ENCODE peak calls at places on chromosome 15, in six cellular contexts. X is CD4-positive, alpha-beta T cell; L is IMR-90; I is cardiac muscle cell; Q is stomach; U is A549. Y is an unnamed sample.
A peak's percentile ranks its signal among the peaks of the same experiment; 100 is the strongest.

GRCh38 chr15:70470556-70471191 is 292.7 kb downstream of the UACA start:
- DNase-seq in X (no peak), L (no peak), I (no peak), Q (no peak), U (no peak), Y (no peak)

GRCh38 chr15:91922701-91923279 is 69.3 kb downstream of the SLCO3A1 start:
- DNase-seq in X (no peak), L (no peak), I (no peak), Q (no peak), U (no peak), Y (no peak)

GRCh38 chr15:74854453-74854852 is 11.5 kb upstream of the ULK3 start:
- DNase-seq in X (no peak), L (no peak), I (no peak), Q (no peak), U (no peak), Y (no peak)

GRCh38 chr15:75723847-75724660 is 11.4 kb upstream of the CSPG4 start:
- DNase-seq in X (peak; percentile 39), L (peak; percentile 96), I (peak; percentile 44), Q (peak; percentile 89), U (peak; percentile 86), Y (peak; percentile 95)

GRCh38 chr15:73001840-73002239 is 50.4 kb upstream of the NEO1 start:
- DNase-seq in X (no peak), L (no peak), I (no peak), Q (no peak), U (no peak), Y (no peak)

GRCh38 chr15:31453558-31454318 is 127.1 kb downstream of the KLF13 start:
- DNase-seq in X (no peak), L (no peak), I (no peak), Q (no peak), U (no peak), Y (no peak)

GRCh38 chr15:59222106-59222505 is 15.5 kb downstream of the LDHAL6B start:
- DNase-seq in X (no peak), L (peak; percentile 83), I (no peak), Q (no peak), U (no peak), Y (no peak)

GRCh38 chr15:91258436-91258779 is 158.4 kb downstream of the SV2B start:
- DNase-seq in X (no peak), L (no peak), I (no peak), Q (no peak), U (peak; percentile 16), Y (no peak)

GRCh38 chr15:71337197-71337845 is 222.1 kb downstream of the THSD4 start:
- DNase-seq in X (no peak), L (no peak), I (no peak), Q (no peak), U (no peak), Y (no peak)

GRCh38 chr15:70141376-70142071 is 43.8 kb upstream of the TLE3 start:
- DNase-seq in X (no peak), L (no peak), I (no peak), Q (no peak), U (no peak), Y (no peak)

GRCh38 chr15:61033938-61034792 is 194.9 kb downstream of the RORA start:
- DNase-seq in X (no peak), L (peak; percentile 7), I (no peak), Q (no peak), U (no peak), Y (no peak)

GRCh38 chr15:87940763-87941162 is 315.8 kb downstream of the NTRK3 start:
- DNase-seq in X (no peak), L (no peak), I (no peak), Q (no peak), U (no peak), Y (no peak)

GRCh38 chr15:39332846-39333245 is 248.0 kb upstream of the THBS1 start:
- DNase-seq in X (no peak), L (no peak), I (no peak), Q (no peak), U (no peak), Y (no peak)

GRCh38 chr15:60379466-60380274 is 18.1 kb downstream of the ANXA2 start:
- DNase-seq in X (no peak), L (peak; percentile 98), I (peak; percentile 30), Q (no peak), U (peak; percentile 95), Y (peak; percentile 85)

GRCh38 chr15:59528965-59529402 is 82.6 kb upstream of the GCNT3 start:
- DNase-seq in X (peak; percentile 54), L (peak; percentile 81), I (peak; percentile 91), Q (peak; percentile 87), U (peak; percentile 93), Y (peak; percentile 93)

GRCh38 chr15:30859091-30859874 is 44.4 kb upstream of the FAN1 start:
- DNase-seq in X (no peak), L (peak; percentile 29), I (peak; percentile 38), Q (no peak), U (peak; percentile 42), Y (no peak)

GRCh38 chr15:89178307-89178977 is 42.9 kb downstream of the RLBP1 start:
- DNase-seq in X (no peak), L (no peak), I (peak; percentile 78), Q (no peak), U (no peak), Y (no peak)

GRCh38 chr15:90959894-90960293 is 5.2 kb downstream of the RCCD1 start:
- DNase-seq in X (no peak), L (peak; percentile 18), I (no peak), Q (no peak), U (no peak), Y (no peak)

GRCh38 chr15:62344806-62345539 is 179.9 kb upstream of the C2CD4B start:
- DNase-seq in X (peak; percentile 37), L (peak; percentile 58), I (peak; percentile 83), Q (peak; percentile 75), U (peak; percentile 91), Y (peak; percentile 87)

GRCh38 chr15:42282344-42282743 is 9.1 kb upstream of the TMEM87A start:
- DNase-seq in X (no peak), L (no peak), I (peak; percentile 12), Q (no peak), U (no peak), Y (no peak)

GRCh38 chr15:62060116-62060895 is at the start of gene VPS13C:
- DNase-seq in X (peak; percentile 93), L (peak; percentile 90), I (peak; percentile 95), Q (peak; percentile 93), U (peak; percentile 95), Y (peak; percentile 95)

GRCh38 chr15:78242128-78242527 is 7.8 kb upstream of the ACSBG1 start:
- DNase-seq in X (no peak), L (no peak), I (peak; percentile 31), Q (no peak), U (peak; percentile 41), Y (peak; percentile 81)

DNA sequence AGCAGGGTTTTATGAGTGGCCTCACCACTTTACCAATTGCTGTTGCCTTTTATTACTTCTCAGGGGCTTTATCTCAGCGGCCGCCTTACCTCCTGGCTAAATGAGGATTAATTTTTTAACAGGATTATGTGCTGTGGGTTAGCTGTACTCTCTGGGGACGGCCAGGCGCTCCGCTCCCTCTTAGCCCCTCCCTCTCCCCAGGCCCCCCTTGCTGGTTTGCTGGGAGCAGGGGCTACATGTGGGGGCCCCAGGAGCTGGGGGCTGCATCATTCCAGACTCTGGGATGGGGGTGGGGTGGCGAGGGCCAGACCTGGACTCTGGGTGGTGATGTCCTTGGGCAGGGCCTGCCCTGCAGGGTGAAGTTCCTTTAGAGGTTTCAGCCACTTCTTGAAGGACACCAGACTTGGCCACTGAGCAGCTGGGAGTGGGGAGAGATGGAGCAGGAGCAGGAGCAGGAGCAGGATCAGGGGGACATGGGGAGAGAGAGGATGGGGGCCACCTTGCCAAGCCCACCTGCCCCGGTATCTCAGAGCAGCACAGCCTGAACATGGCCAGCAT is 196.1 kb downstream of the GOLGA6L6 start:
- DNase-seq in X (no peak), L (no peak), I (no peak), Q (no peak), U (peak; percentile 9), Y (no peak)
- H3K9me3 ChIP-seq in X (no peaks in the 10 kb centered on the region), L (peaks cover 80% of the 10 kb centered on the region), I (peaks cover 46% of the 10 kb centered on the region), Q (peaks cover 54% of the 10 kb centered on the region), U (peaks cover 78% of the 10 kb centered on the region), Y (peaks cover 22% of the 10 kb centered on the region)

DNA sequence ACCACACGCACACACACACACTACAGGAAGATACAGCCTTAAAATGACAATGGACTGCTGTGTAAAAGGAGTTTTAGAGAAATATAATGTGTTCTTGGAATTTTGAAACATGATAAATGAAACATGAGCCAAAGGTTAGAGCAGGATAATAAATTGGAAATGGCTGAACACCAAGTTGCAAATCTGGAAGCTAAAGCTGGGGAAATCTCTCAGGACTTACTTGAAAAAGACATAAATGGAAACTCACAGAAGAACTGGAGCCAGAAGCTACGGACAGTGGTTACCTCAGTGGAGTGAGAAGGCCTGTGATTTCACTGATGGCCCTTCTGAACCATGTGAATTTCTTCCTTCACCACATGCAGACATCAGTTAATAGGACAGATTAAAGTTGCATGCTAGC is 37.3 kb upstream of the ATP10A start:
- DNase-seq in X (no peak), L (no peak), I (no peak), Q (no peak), U (no peak), Y (no peak)
- H3K9me3 ChIP-seq in X (no peaks in the 10 kb centered on the region), L (no peaks in the 10 kb centered on the region), I (no peaks in the 10 kb centered on the region), Q (no peaks in the 10 kb centered on the region), U (no peaks in the 10 kb centered on the region), Y (peaks cover 3% of the 10 kb centered on the region)

DNA sequence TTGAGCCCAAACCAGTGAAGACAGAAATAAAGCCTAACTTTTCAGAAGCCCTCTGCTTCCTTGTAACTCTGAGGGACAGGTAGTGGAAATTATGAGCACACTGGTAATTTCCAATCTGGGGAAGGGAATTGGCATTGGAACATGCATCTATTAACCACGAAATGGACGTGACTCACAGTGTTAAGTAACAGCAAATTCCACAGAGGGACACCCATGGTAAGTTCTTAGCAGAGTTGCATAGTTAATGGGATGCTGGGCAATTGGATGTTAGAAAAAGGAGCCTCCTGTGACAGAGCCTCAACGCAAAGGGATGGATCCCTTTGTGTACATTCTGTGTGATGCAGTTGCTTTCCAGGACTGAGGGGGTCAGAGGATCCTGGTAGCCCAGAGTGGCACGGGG is 168.6 kb downstream of the SEMA6D start:
- DNase-seq in X (no peak), L (peak; percentile 28), I (no peak), Q (no peak), U (no peak), Y (no peak)
- H3K9me3 ChIP-seq in X (no peaks in the 10 kb centered on the region), L (no peaks in the 10 kb centered on the region), I (no peaks in the 10 kb centered on the region), Q (no peaks in the 10 kb centered on the region), U (no peaks in the 10 kb centered on the region), Y (no peaks in the 10 kb centered on the region)

GRCh38 chr15:33735637-33736247 is 232.6 kb upstream of the CHRM5 start:
- DNase-seq in X (no peak), L (peak; percentile 41), I (peak; percentile 69), Q (peak; percentile 28), U (peak; percentile 58), Y (peak; percentile 46)

GRCh38 chr15:33730815-33731214 is 237.5 kb upstream of the CHRM5 start:
- DNase-seq in X (no peak), L (no peak), I (no peak), Q (no peak), U (no peak), Y (no peak)

GRCh38 chr15:33738941-33739664 is 229.2 kb upstream of the CHRM5 start:
- DNase-seq in X (no peak), L (no peak), I (no peak), Q (no peak), U (no peak), Y (no peak)

GRCh38 chr15:33737687-33738606 is 230.3 kb upstream of the CHRM5 start:
- DNase-seq in X (peak; percentile 3), L (peak; percentile 23), I (peak; percentile 62), Q (peak; percentile 34), U (peak; percentile 29), Y (peak; percentile 47)

DNA sequence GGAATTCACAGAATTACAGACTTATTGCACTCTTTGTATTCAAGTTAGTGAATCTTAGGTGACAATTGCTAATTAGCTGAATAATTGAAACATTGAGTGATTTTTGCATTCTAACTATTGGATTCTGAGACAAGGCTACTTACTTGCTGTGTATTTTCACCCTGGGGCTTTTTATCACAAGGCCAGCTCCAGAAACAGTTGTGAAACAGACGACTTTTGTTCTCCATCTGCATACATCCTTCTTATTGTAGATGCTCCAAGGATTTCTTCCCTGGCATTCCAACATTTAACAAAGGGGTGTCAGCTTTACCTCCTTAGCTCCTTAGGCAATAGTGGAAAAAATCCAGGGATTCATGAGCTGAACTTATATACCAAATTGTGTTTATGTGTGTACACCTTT is 233.2 kb upstream of the CHRM5 start:
- DNase-seq in X (no peak), L (no peak), I (no peak), Q (no peak), U (no peak), Y (no peak)
- H3K9me3 ChIP-seq in X (no peaks in the 10 kb centered on the region), L (no peaks in the 10 kb centered on the region), I (no peaks in the 10 kb centered on the region), Q (no peaks in the 10 kb centered on the region), U (no peaks in the 10 kb centered on the region), Y (no peaks in the 10 kb centered on the region)

Y was measured in small intestine.